ENCODE peak calls at places on chromosomes 4 and X, in nine cellular contexts. U, J, P, R, X, Y, Z, S and Q are unnamed samples.
A peak's percentile ranks its signal among the peaks of the same experiment; 100 is the strongest.

GRCh38 chrX:107935664-107936433 is 46.3 kb downstream of the TEX13B start:
- DNase-seq in U (no peak), J (no peak), P (no peak), R (no peak), X (no peak), Y (peak; percentile 10), Z (no peak), S (no peak), Q (no peak)

GRCh38 chr4:108425988-108426387 is 194.4 kb upstream of the RPL34 start:
- DNase-seq in U (no peak), J (no peak), P (no peak), R (no peak), X (no peak), Y (no peak), Z (no peak), S (no peak), Q (no peak)

GRCh38 chr4:146033149-146033548 is 94.5 kb upstream of the ZNF827 start:
- DNase-seq in U (no peak), J (no peak), P (no peak), R (no peak), X (no peak), Y (peak; percentile 72), Z (no peak), S (no peak), Q (no peak)

GRCh38 chrX:134246282-134246681 is 9.3 kb downstream of the CCDC160 start:
- DNase-seq in U (no peak), J (no peak), P (no peak), R (no peak), X (no peak), Y (no peak), Z (no peak), S (no peak), Q (no peak)

GRCh38 chrX:131881194-131881593 is 141.9 kb upstream of the STK26 start:
- DNase-seq in U (no peak), J (no peak), P (no peak), R (no peak), X (no peak), Y (no peak), Z (no peak), S (no peak), Q (no peak)

GRCh38 chr4:8905236-8905772 is 33.7 kb upstream of the HMX1 start:
- DNase-seq in U (peak; percentile 35), J (no peak), P (peak; percentile 46), R (no peak), X (no peak), Y (no peak), Z (no peak), S (peak; percentile 2), Q (no peak)

GRCh38 chr4:88697588-88698329 is at the start of gene NAP1L5:
- DNase-seq in U (peak; percentile 84), J (no peak), P (peak; percentile 84), R (peak; percentile 28), X (no peak), Y (peak; percentile 63), Z (peak; percentile 17), S (peak; percentile 63), Q (peak; percentile 82)

GRCh38 chr4:56909083-56909981 is 1.6 kb downstream of the REST start:
- DNase-seq in U (peak; percentile 78), J (peak; percentile 9), P (peak; percentile 85), R (peak; percentile 58), X (no peak), Y (peak; percentile 56), Z (no peak), S (peak; percentile 33), Q (peak; percentile 65)

GRCh38 chr4:24164054-24164453 is 274.2 kb upstream of the PPARGC1A start:
- DNase-seq in U (no peak), J (no peak), P (no peak), R (no peak), X (no peak), Y (no peak), Z (no peak), S (no peak), Q (no peak)

GRCh38 chr4:88276952-88277710 is 7.2 kb downstream of the PPM1K start:
- DNase-seq in U (no peak), J (no peak), P (no peak), R (no peak), X (no peak), Y (no peak), Z (no peak), S (no peak), Q (no peak)

GRCh38 chr4:102868782-102869568 is at the start of gene CISD2:
- DNase-seq in U (peak; percentile 95), J (peak; percentile 83), P (peak; percentile 99), R (peak; percentile 91), X (peak; percentile 59), Y (peak; percentile 97), Z (peak; percentile 87), S (peak; percentile 85), Q (peak; percentile 95)

GRCh38 chr4:15400911-15401671 is 26.7 kb upstream of the C1QTNF7 start:
- DNase-seq in U (peak; percentile 84), J (no peak), P (peak; percentile 84), R (peak; percentile 17), X (peak; percentile 28), Y (peak; percentile 13), Z (no peak), S (no peak), Q (peak; percentile 44)

GRCh38 chr4:117783716-117784115 is 250.6 kb upstream of the NDST3 start:
- DNase-seq in U (no peak), J (no peak), P (no peak), R (no peak), X (no peak), Y (peak; percentile 8), Z (no peak), S (no peak), Q (no peak)

GRCh38 chr4:84673475-84674230 is 90.7 kb downstream of the CDS1 start:
- DNase-seq in U (no peak), J (no peak), P (no peak), R (no peak), X (no peak), Y (no peak), Z (no peak), S (no peak), Q (no peak)

GRCh38 chrX:16042980-16043379 is 80.4 kb upstream of the GRPR start:
- DNase-seq in U (no peak), J (no peak), P (no peak), R (no peak), X (no peak), Y (no peak), Z (no peak), S (no peak), Q (no peak)

GRCh38 chr4:8772499-8773123 is 99.0 kb downstream of the HMX1 start:
- DNase-seq in U (no peak), J (no peak), P (peak; percentile 14), R (no peak), X (no peak), Y (no peak), Z (no peak), S (no peak), Q (no peak)

GRCh38 chrX:102546818-102547493 is 30.4 kb upstream of the TMSB15A start:
- DNase-seq in U (no peak), J (peak; percentile 53), P (no peak), R (no peak), X (no peak), Y (no peak), Z (no peak), S (no peak), Q (no peak)

GRCh38 chr4:16582526-16582925 is 315.9 kb downstream of the LDB2 start:
- DNase-seq in U (no peak), J (no peak), P (no peak), R (no peak), X (no peak), Y (no peak), Z (no peak), S (no peak), Q (no peak)

GRCh38 chr4:57131849-57132745 is 21.9 kb upstream of the IGFBP7 start:
- DNase-seq in U (no peak), J (peak; percentile 49), P (no peak), R (no peak), X (no peak), Y (peak; percentile 19), Z (no peak), S (no peak), Q (no peak)

GRCh38 chrX:130378008-130378669 is 7.3 kb downstream of the GPR119 start:
- DNase-seq in U (no peak), J (no peak), P (no peak), R (no peak), X (no peak), Y (no peak), Z (no peak), S (no peak), Q (no peak)

GRCh38 chr4:14867847-14868246 is 134.4 kb upstream of the CPEB2 start:
- DNase-seq in U (no peak), J (no peak), P (no peak), R (no peak), X (no peak), Y (no peak), Z (no peak), S (no peak), Q (no peak)

GRCh38 chr4:153072661-153073060 is 131.6 kb upstream of the TRIM2 start:
- DNase-seq in U (no peak), J (no peak), P (no peak), R (no peak), X (no peak), Y (no peak), Z (no peak), S (no peak), Q (no peak)

GRCh38 chrX:87518504-87518903 is 902 bp downstream of the KLHL4 start:
- DNase-seq in U (no peak), J (no peak), P (no peak), R (no peak), X (no peak), Y (no peak), Z (no peak), S (no peak), Q (no peak)

GRCh38 chrX:750263-750662 is 119.7 kb downstream of the SHOX start:
- DNase-seq in U (no peak), J (no peak), P (no peak), R (no peak), X (no peak), Y (no peak), Z (no peak), S (no peak), Q (no peak)

GRCh38 chr4:100106982-100107381 is 83.3 kb downstream of the DDIT4L start:
- DNase-seq in U (no peak), J (no peak), P (no peak), R (no peak), X (no peak), Y (no peak), Z (no peak), S (no peak), Q (no peak)

GRCh38 chr4:37757705-37758104 is 68.8 kb upstream of the PGM2 start:
- DNase-seq in U (no peak), J (no peak), P (no peak), R (no peak), X (no peak), Y (no peak), Z (no peak), S (no peak), Q (no peak)

GRCh38 chr4:150006197-150006596 is 72.0 kb upstream of the DCLK2 start:
- DNase-seq in U (no peak), J (no peak), P (no peak), R (no peak), X (no peak), Y (no peak), Z (no peak), S (no peak), Q (no peak)

GRCh38 chrX:65528705-65529340 is 5.8 kb downstream of the LAS1L start:
- DNase-seq in U (no peak), J (peak; percentile 5), P (no peak), R (peak; percentile 2), X (peak; percentile 66), Y (peak; percentile 48), Z (peak; percentile 37), S (peak; percentile 45), Q (peak; percentile 24)

GRCh38 chr4:153257151-153257620 is 52.9 kb downstream of the TRIM2 start:
- DNase-seq in U (no peak), J (peak; percentile 57), P (no peak), R (no peak), X (no peak), Y (peak; percentile 70), Z (no peak), S (no peak), Q (peak; percentile 36)

GRCh38 chr4:20838476-20838875 is 138.2 kb downstream of the PACRGL start:
- DNase-seq in U (no peak), J (no peak), P (no peak), R (no peak), X (no peak), Y (no peak), Z (no peak), S (no peak), Q (no peak)

GRCh38 chrX:11341274-11342256 is 48.4 kb downstream of the AMELX start:
- DNase-seq in U (no peak), J (no peak), P (no peak), R (no peak), X (peak; percentile 83), Y (peak; percentile 50), Z (no peak), S (no peak), Q (no peak)